ENCODE peak calls at places on chromosomes 2 and 18, in six cellular contexts. A, K, E, P, Z and S are unnamed samples.

GRCh38 chr18:13470555-13471494 is 252.3 kb downstream of the LDLRAD4 start:
- DNase-seq in A (no peak), P (no peak), Z (no peak), E (no peak), K (no peak), S (no peak)

GRCh38 chr2:55929476-55929875 is 5.9 kb upstream of the EFEMP1 start:
- DNase-seq in K (no peak), P (no peak), E (no peak), Z (no peak), A (no peak), S (no peak)

GRCh38 chr2:170077830-170078569 is 99.9 kb upstream of the MYO3B start:
- DNase-seq in E (no peak), Z (no peak), P (no peak), A (no peak), K (no peak), S (no peak)

GRCh38 chr2:113056501-113056900 is 2.5 kb upstream of the IL36RN start:
- DNase-seq in A (no peak), K (no peak), P (no peak), E (no peak), Z (no peak), S (no peak)

GRCh38 chr2:152098033-152098797 is 629 bp downstream of the CACNB4 start:
- DNase-seq in E (no peak), Z (peak), A (no peak), P (no peak), K (peak), S (peak)

GRCh38 chr2:168454737-168455691 is 1.1 kb upstream of the CERS6 start:
- DNase-seq in K (no peak), P (no peak), Z (no peak), A (no peak), E (no peak), S (no peak)

GRCh38 chr18:35371412-35372195 is 5.5 kb downstream of the ZNF396 start:
- DNase-seq in K (no peak), A (no peak), P (no peak), Z (no peak), E (no peak), S (no peak)

GRCh38 chr2:99789851-99790250 is 300.0 kb upstream of the REV1 start:
- DNase-seq in Z (no peak), K (no peak), A (no peak), P (no peak), E (no peak), S (no peak)

GRCh38 chr2:26011990-26012856 is 21.7 kb upstream of the RAB10 start:
- DNase-seq in A (peak), K (peak), P (peak), E (no peak), Z (no peak), S (no peak)

GRCh38 chr2:188199716-188200128 is 92.0 kb upstream of the GULP1 start:
- DNase-seq in Z (no peak), K (peak), P (peak), A (no peak), E (no peak), S (no peak)

GRCh38 chr2:19786408-19787058 is 115.2 kb downstream of the TTC32 start:
- DNase-seq in A (no peak), K (peak), P (peak), E (no peak), Z (no peak), S (no peak)

GRCh38 chr2:96531872-96532505 is 4.6 kb upstream of the ARID5A start:
- DNase-seq in Z (peak), E (peak), K (peak), P (peak), A (peak), S (peak)

GRCh38 chr2:6986251-6986893 is 69.2 kb downstream of the RNF144A start:
- DNase-seq in K (peak), P (peak), Z (no peak), A (peak), E (no peak), S (no peak)

GRCh38 chr18:61581578-61582204 is 248.5 kb downstream of the CDH20 start:
- DNase-seq in K (peak), Z (peak), P (peak), A (peak), E (peak), S (peak)

GRCh38 chr2:143955416-143956075 is 564.4 kb downstream of the ZEB2 start:
- DNase-seq in E (no peak), P (peak), K (peak), A (no peak), Z (no peak), S (no peak)

GRCh38 chr18:13165636-13166423 is 52.7 kb upstream of the LDLRAD4 start:
- DNase-seq in A (peak), P (no peak), E (no peak), Z (no peak), K (no peak), S (no peak)